ENCODE peak calls at places on chromosomes 13 and 19, in ten cellular contexts. L is activated CD8-positive, alpha-beta T cell treated with anti-CD3 and anti-CD28 coated beads for 36 hours; Z is KBM-7; W is EL; Y is GM20000; U is Jurkat, Clone E6-1; V is AG04450; R is activated naive CD4-positive, alpha-beta T cell treated with anti-CD3 and anti-CD28 coated beads, Interleukin-2, amount 50 U/mL, for 72 hours; H is astrocyte of the hippocampus; J is tibial artery. M is an unnamed sample.
A peak's percentile ranks its signal among the peaks of the same experiment; 100 is the strongest.

GRCh38 chr13:36261011-36261410 is 36.6 kb downstream of the CCDC169 start:
- DNase-seq in L (no peak), Z (no peak), W (no peak), Y (no peak), U (no peak), V (no peak), R (no peak), H (no peak), J (no peak), M (no peak)

GRCh38 chr13:40406405-40407138 is 259.9 kb downstream of the FOXO1 start:
- DNase-seq in L (no peak), Z (no peak), W (peak; percentile 82), Y (no peak), U (no peak), V (peak; percentile 30), R (no peak), H (peak; percentile 15), J (no peak), M (no peak)

GRCh38 chr19:39970424-39970673 is 616 bp upstream of the PSMC4 start:
- DNase-seq in L (no peak), Z (no peak), W (no peak), Y (no peak), U (no peak), V (no peak), R (no peak), H (no peak), J (no peak), M (no peak)

GRCh38 chr13:62643007-62643483 is 1227.4 kb upstream of the PCDH20 start:
- DNase-seq in L (peak; percentile 26), Z (no peak), W (peak; percentile 0), Y (no peak), U (no peak), V (no peak), R (no peak), H (peak; percentile 34), J (no peak), M (no peak)

GRCh38 chr13:40589285-40590109 is 76.9 kb downstream of the FOXO1 start:
- DNase-seq in L (no peak), Z (peak; percentile 92), W (peak; percentile 31), Y (peak; percentile 63), U (no peak), V (no peak), R (no peak), H (peak; percentile 27), J (no peak), M (no peak)

GRCh38 chr19:50434525-50434924 is 1.8 kb downstream of the MYBPC2 start:
- DNase-seq in L (no peak), Z (peak; percentile 19), W (no peak), Y (no peak), U (no peak), V (no peak), R (no peak), H (no peak), J (no peak), M (no peak)

GRCh38 chr13:109155301-109155761 is 525.9 kb downstream of the MYO16 start:
- DNase-seq in L (no peak), Z (no peak), W (peak; percentile 84), Y (no peak), U (no peak), V (no peak), R (no peak), H (peak; percentile 61), J (no peak), M (peak; percentile 56)

GRCh38 chr19:19610376-19611240 is 7.9 kb downstream of the PBX4 start:
- DNase-seq in L (no peak), Z (no peak), W (no peak), Y (no peak), U (no peak), V (no peak), R (no peak), H (no peak), J (no peak), M (no peak)

GRCh38 chr13:52922961-52923360 is 74.5 kb upstream of the PCDH8 start:
- DNase-seq in L (no peak), Z (no peak), W (no peak), Y (no peak), U (no peak), V (no peak), R (no peak), H (no peak), J (no peak), M (no peak)

GRCh38 chr13:30737511-30738342 is 2.4 kb downstream of the ALOX5AP start:
- DNase-seq in L (peak; percentile 65), Z (peak; percentile 71), W (no peak), Y (no peak), U (no peak), V (no peak), R (no peak), H (no peak), J (no peak), M (no peak)

GRCh38 chr19:12885749-12886706 is 973 bp downstream of the KLF1 start:
- DNase-seq in L (no peak), Z (no peak), W (no peak), Y (no peak), U (no peak), V (no peak), R (no peak), H (no peak), J (no peak), M (no peak)

GRCh38 chr13:114064516-114065140 is 67.8 kb downstream of the RASA3 start:
- DNase-seq in L (no peak), Z (no peak), W (no peak), Y (no peak), U (no peak), V (no peak), R (no peak), H (peak; percentile 65), J (no peak), M (no peak)

GRCh38 chr19:30448386-30449130 is 76.4 kb downstream of the ZNF536 start:
- DNase-seq in L (no peak), Z (no peak), W (no peak), Y (no peak), U (no peak), V (no peak), R (no peak), H (no peak), J (no peak), M (no peak)

GRCh38 chr19:45451181-45451849 is 16.5 kb upstream of the FOSB start:
- DNase-seq in L (peak; percentile 60), Z (peak; percentile 46), W (peak; percentile 56), Y (no peak), U (peak; percentile 84), V (no peak), R (peak; percentile 68), H (peak; percentile 66), J (peak; percentile 76), M (no peak)

GRCh38 chr19:27793128-27793643 is 1419.8 kb downstream of the UQCRFS1 start:
- DNase-seq in L (peak; percentile 87), Z (peak; percentile 94), W (peak; percentile 86), Y (peak; percentile 74), U (peak; percentile 79), V (peak; percentile 27), R (peak; percentile 70), H (peak; percentile 88), J (peak; percentile 86), M (peak; percentile 44)

GRCh38 chr19:42443944-42444398 is 1.2 kb upstream of the CXCL17 start:
- DNase-seq in L (no peak), Z (no peak), W (no peak), Y (no peak), U (no peak), V (no peak), R (no peak), H (no peak), J (no peak), M (no peak)

GRCh38 chr13:102310691-102311432 is 91.0 kb downstream of the FGF14 start:
- DNase-seq in L (no peak), Z (no peak), W (no peak), Y (no peak), U (no peak), V (no peak), R (no peak), H (no peak), J (peak; percentile 69), M (no peak)

GRCh38 chr13:98810746-98811145 is 58.3 kb upstream of the SLC15A1 start:
- DNase-seq in L (no peak), Z (peak; percentile 13), W (peak; percentile 10), Y (no peak), U (no peak), V (no peak), R (no peak), H (no peak), J (no peak), M (no peak)

GRCh38 chr13:61838568-61838967 is 422.9 kb upstream of the PCDH20 start:
- DNase-seq in L (no peak), Z (no peak), W (no peak), Y (no peak), U (no peak), V (no peak), R (no peak), H (no peak), J (no peak), M (no peak)

GRCh38 chr13:109790071-109790470 is 3.7 kb upstream of the IRS2 start:
- DNase-seq in L (no peak), Z (no peak), W (peak; percentile 25), Y (no peak), U (no peak), V (no peak), R (no peak), H (no peak), J (no peak), M (no peak)

GRCh38 chr19:2034729-2035589 is 16.1 kb downstream of the MKNK2 start:
- DNase-seq in L (peak; percentile 87), Z (peak; percentile 69), W (peak; percentile 28), Y (peak; percentile 81), U (peak; percentile 47), V (no peak), R (no peak), H (peak; percentile 42), J (no peak), M (no peak)

GRCh38 chr13:47638627-47639026 is 362.4 kb downstream of the SUCLA2 start:
- DNase-seq in L (no peak), Z (no peak), W (no peak), Y (no peak), U (no peak), V (no peak), R (no peak), H (no peak), J (no peak), M (no peak)

GRCh38 chr19:18590273-18591272 is 2.0 kb downstream of the REX1BD start:
- DNase-seq in L (peak; percentile 64), Z (no peak), W (peak; percentile 21), Y (peak; percentile 49), U (peak; percentile 33), V (no peak), R (no peak), H (peak; percentile 94), J (peak; percentile 85), M (no peak)

GRCh38 chr13:30331331-30331771 is 24.0 kb upstream of the KATNAL1 start:
- DNase-seq in L (no peak), Z (no peak), W (peak; percentile 31), Y (no peak), U (no peak), V (no peak), R (no peak), H (no peak), J (no peak), M (no peak)

GRCh38 chr19:35718345-35719041 is 690 bp downstream of the KMT2B start:
- DNase-seq in L (peak; percentile 82), Z (peak; percentile 22), W (peak; percentile 30), Y (peak; percentile 77), U (no peak), V (no peak), R (peak; percentile 67), H (peak; percentile 51), J (no peak), M (no peak)

GRCh38 chr19:1259206-1259872 is 9.8 kb upstream of the CIRBP start:
- DNase-seq in L (peak; percentile 82), Z (peak; percentile 61), W (peak; percentile 74), Y (peak; percentile 77), U (peak; percentile 69), V (no peak), R (peak; percentile 87), H (peak; percentile 66), J (peak; percentile 87), M (no peak)

GRCh38 chr13:26977541-26977940 is 194.1 kb downstream of the USP12 start:
- DNase-seq in L (peak; percentile 4), Z (no peak), W (peak; percentile 28), Y (no peak), U (no peak), V (no peak), R (no peak), H (peak; percentile 40), J (no peak), M (no peak)

GRCh38 chr13:103351035-103351828 is 285.0 kb upstream of the SLC10A2 start:
- DNase-seq in L (no peak), Z (no peak), W (no peak), Y (no peak), U (no peak), V (no peak), R (no peak), H (peak; percentile 94), J (no peak), M (no peak)

M was measured in AG09319.